ENCODE peak calls at places on chromosomes 13 and 19, in six cellular contexts. D is NCI-H1092 treated with DMSO at 0.1 percent for 48 hours; O is stimulated activated naive B cell treated with anti-CD40 and anti-IgM and Interleukin-4, amounts not matched to agents 10 μg/mL and 1 μg/mL and 100 μg/mL, for 72 hours; V is brain microvascular endothelial cell; L is AG10803; Z is GOT3. E is an unnamed sample.

GRCh38 chr19:46678110-46678732 is 17.2 kb upstream of the DACT3 start:
- DNase-seq in L (no peak), Z (no peak), V (no peak), O (peak; percentile 51), D (no peak), E (no peak)

GRCh38 chr13:23610966-23611486 is 40.8 kb downstream of the TNFRSF19 start:
- DNase-seq in D (peak; percentile 34), V (peak; percentile 38), L (no peak), Z (no peak), O (no peak), E (no peak)

GRCh38 chr19:10271543-10272086 is 695 bp downstream of the ICAM1 start:
- DNase-seq in L (no peak), O (peak; percentile 81), Z (no peak), D (no peak), V (no peak), E (no peak)

GRCh38 chr19:10270180-10270615 is 722 bp upstream of the ICAM1 start:
- DNase-seq in D (no peak), V (no peak), O (peak; percentile 96), L (no peak), Z (no peak), E (no peak)

GRCh38 chr13:51221674-51222509 is at the start of gene FAM124A:
- DNase-seq in Z (no peak), O (peak; percentile 39), L (peak; percentile 16), V (no peak), D (no peak), E (no peak)

GRCh38 chr19:10551698-10552301 is 8.1 kb downstream of the ATG4D start:
- DNase-seq in V (no peak), O (no peak), D (no peak), L (peak; percentile 41), Z (no peak), E (no peak)

GRCh38 chr13:109162248-109163051 is 533.0 kb downstream of the MYO16 start:
- DNase-seq in L (no peak), V (no peak), O (peak; percentile 87), Z (no peak), D (no peak), E (no peak)

GRCh38 chr13:76383671-76384461 is 502.3 kb downstream of the KCTD12 start:
- DNase-seq in L (peak; percentile 83), V (peak; percentile 92), D (no peak), O (no peak), Z (no peak), E (peak; percentile 82)

GRCh38 chr13:40116008-40116407 is 460.5 kb downstream of the COG6 start:
- DNase-seq in Z (no peak), L (peak; percentile 48), D (no peak), O (peak; percentile 55), V (peak; percentile 96), E (no peak)

GRCh38 chr19:7109678-7110289 is 40.3 kb downstream of the ZNF557 start:
- DNase-seq in D (no peak), V (peak; percentile 3), Z (no peak), L (peak; percentile 62), O (no peak), E (no peak)

GRCh38 chr13:75489502-75490263 is 7.7 kb upstream of the TBC1D4 start:
- DNase-seq in L (peak; percentile 82), O (no peak), D (no peak), Z (no peak), V (no peak), E (peak; percentile 45)

GRCh38 chr19:14432817-14433453 is at the start of gene PKN1:
- DNase-seq in Z (no peak), V (no peak), O (peak; percentile 54), L (peak; percentile 35), D (peak; percentile 53), E (no peak)

GRCh38 chr19:16027528-16027927 is 48.8 kb upstream of the TPM4 start:
- DNase-seq in Z (no peak), L (no peak), D (no peak), O (peak; percentile 36), V (no peak), E (no peak)

GRCh38 chr19:2032296-2032941 is 16.9 kb upstream of the BTBD2 start:
- DNase-seq in O (no peak), L (peak; percentile 89), Z (peak; percentile 62), V (peak; percentile 54), D (peak; percentile 81), E (peak; percentile 35)

GRCh38 chr13:53854321-53854720 is 825.7 kb downstream of the OLFM4 start:
- DNase-seq in D (no peak), O (no peak), Z (no peak), V (no peak), L (no peak), E (no peak)

GRCh38 chr19:46787331-46788100 is 878 bp downstream of the SLC1A5 start:
- DNase-seq in Z (no peak), L (peak; percentile 76), O (peak; percentile 35), D (peak; percentile 49), V (peak; percentile 24), E (no peak)

GRCh38 chr19:44875666-44876418 is 15.2 kb upstream of the TOMM40 start:
- DNase-seq in D (no peak), L (peak; percentile 9), O (no peak), Z (no peak), V (peak; percentile 43), E (no peak)

GRCh38 chr19:3813473-3814392 is 27.6 kb upstream of the MATK start:
- DNase-seq in O (no peak), V (no peak), L (no peak), Z (no peak), D (no peak), E (no peak)

E was measured in BJ.